ENCODE peak calls at places on chromosome 17, in eight cellular contexts. S is ascending aorta, X is PC-3, L is small intestine, U is heart right ventricle, R is endothelial cell of umbilical vein, G is AG04450, V is HCT116. J is an unnamed sample.

GRCh38 chr17:64500923-64501765 is 4.3 kb upstream of the POLG2 start:
- DNase-seq in S (no peak), X (no peak), L (no peak), U (no peak), R (no peak), G (no peak), V (no peak), J (no peak)

GRCh38 chr17:49817993-49818392 is 29.5 kb downstream of the KAT7 start:
- DNase-seq in S (no peak), X (no peak), L (no peak), U (no peak), R (no peak), G (no peak), V (no peak), J (no peak)

GRCh38 chr17:81471804-81472456 is 40.7 kb downstream of the ACTG1 start:
- DNase-seq in S (no peak), X (no peak), L (peak), U (no peak), R (peak), G (no peak), V (peak), J (peak)

GRCh38 chr17:43556292-43556691 is 10.2 kb upstream of the ETV4 start:
- DNase-seq in S (no peak), X (peak), L (peak), U (no peak), R (no peak), G (no peak), V (no peak), J (peak)

GRCh38 chr17:73359987-73360410 is 48.2 kb upstream of the CDC42EP4 start:
- DNase-seq in S (no peak), X (peak), L (peak), U (no peak), R (no peak), G (no peak), V (peak), J (no peak)

GRCh38 chr17:83202002-83203000 is 122.9 kb downstream of the METRNL start:
- DNase-seq in S (peak), X (no peak), L (no peak), U (peak), R (no peak), G (no peak), V (no peak), J (no peak)

GRCh38 chr17:61543786-61544415 is 47.1 kb downstream of the NACA2 start:
- DNase-seq in S (no peak), X (no peak), L (no peak), U (no peak), R (no peak), G (no peak), V (no peak), J (no peak)

GRCh38 chr17:65886240-65886639 is 305.7 kb downstream of the CEP112 start:
- DNase-seq in S (no peak), X (no peak), L (no peak), U (no peak), R (no peak), G (no peak), V (no peak), J (peak)

GRCh38 chr17:76272541-76273434 is 7.6 kb downstream of the UBALD2 start:
- DNase-seq in S (no peak), X (no peak), L (no peak), U (no peak), R (no peak), G (no peak), V (no peak), J (no peak)

GRCh38 chr17:76271669-76272540 is 6.8 kb downstream of the UBALD2 start:
- DNase-seq in S (no peak), X (no peak), L (peak), U (no peak), R (peak), G (no peak), V (no peak), J (no peak)

GRCh38 chr17:76274559-76274956 is 9.4 kb downstream of the UBALD2 start:
- DNase-seq in S (no peak), X (no peak), L (no peak), U (no peak), R (no peak), G (no peak), V (no peak), J (no peak)

GRCh38 chr17:76273923-76274558 is 8.9 kb downstream of the UBALD2 start:
- DNase-seq in S (no peak), X (no peak), L (no peak), U (no peak), R (no peak), G (no peak), V (no peak), J (no peak)

DNA sequence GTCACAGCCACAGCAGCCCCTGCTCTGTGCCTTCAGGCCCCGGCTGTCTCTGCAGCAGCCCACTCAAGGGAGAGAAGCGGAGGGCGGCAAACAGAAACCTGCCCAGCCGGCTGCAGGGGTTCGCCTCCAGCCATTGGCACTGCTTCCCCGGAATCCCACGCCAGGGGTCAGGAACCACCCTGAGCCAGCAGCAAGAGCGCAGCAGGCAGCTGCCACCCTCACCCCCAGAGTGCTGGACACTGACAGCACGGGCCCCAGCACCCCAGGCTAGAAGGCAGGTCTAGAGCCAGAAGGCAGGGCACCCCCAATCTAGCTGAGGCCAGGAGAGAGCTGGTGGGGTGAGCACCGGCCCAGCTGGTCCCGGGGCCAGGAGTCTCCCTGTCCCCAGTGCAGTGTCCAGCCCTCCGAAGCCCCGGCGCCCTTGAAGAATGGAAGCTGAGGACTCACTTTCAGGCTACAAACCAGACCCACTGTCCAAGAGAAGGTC is 8.3 kb downstream of the UBALD2 start:
- DNase-seq in S (no peak), X (no peak), L (no peak), U (no peak), R (no peak), G (no peak), V (no peak), J (no peak)
- H3K27ac ChIP-seq in S (no peak), X (no peak), L (peak), U (no peak), R (no peak), G (no peak), V (no peak), J (no peak)

DNA sequence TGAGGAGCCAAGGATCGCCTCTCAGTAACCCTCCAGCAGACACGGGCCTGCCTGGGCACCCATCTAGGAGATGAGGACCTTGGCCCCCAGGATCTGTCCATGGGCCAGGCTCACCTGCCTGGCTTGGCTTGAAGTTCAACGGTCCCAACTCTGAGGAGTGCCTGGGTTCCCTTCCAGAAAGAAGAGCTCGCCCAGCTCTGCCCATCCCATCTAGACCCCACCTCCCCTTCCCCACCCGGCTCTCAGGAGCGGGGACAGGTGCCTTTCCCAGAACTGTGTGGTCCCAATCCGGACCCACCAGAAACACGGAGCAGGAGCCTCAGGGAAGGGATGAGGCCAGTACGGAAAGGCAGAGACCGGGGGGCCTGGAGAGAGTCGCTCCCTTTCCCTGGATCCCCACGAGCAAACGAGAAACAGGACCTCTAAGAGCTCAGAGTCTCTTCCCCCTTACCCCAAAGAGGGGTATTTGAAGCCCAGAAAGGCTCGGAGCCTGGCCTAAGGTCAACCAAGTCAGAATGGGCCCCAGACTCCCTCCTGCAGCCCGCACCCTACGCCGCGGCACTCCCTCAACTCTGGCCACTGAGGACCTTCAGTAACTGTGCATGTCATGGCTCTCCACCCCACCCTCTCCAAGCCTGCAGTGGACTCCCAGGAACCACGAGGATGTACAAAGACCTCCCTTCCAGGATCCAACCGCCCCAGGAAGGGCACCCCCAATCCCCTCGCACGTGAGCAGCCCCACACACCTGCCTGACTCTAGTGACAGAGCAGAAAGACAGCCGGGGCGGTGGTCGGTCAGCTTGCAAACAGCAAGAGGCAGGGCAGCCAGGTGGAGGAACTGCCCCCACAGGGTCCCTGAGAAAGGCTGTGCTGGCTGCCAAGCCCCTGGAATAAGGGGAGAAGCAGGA is 5.4 kb downstream of the CLUH start:
- DNase-seq in S (no peak), X (no peak), L (no peak), U (no peak), R (no peak), G (no peak), V (no peak), J (no peak)
- H3K4me3 ChIP-seq in S (no peak), X (no peak), L (no peak), U (peak), R (no peak), G (no peak), V (no peak), J (no peak)

DNA sequence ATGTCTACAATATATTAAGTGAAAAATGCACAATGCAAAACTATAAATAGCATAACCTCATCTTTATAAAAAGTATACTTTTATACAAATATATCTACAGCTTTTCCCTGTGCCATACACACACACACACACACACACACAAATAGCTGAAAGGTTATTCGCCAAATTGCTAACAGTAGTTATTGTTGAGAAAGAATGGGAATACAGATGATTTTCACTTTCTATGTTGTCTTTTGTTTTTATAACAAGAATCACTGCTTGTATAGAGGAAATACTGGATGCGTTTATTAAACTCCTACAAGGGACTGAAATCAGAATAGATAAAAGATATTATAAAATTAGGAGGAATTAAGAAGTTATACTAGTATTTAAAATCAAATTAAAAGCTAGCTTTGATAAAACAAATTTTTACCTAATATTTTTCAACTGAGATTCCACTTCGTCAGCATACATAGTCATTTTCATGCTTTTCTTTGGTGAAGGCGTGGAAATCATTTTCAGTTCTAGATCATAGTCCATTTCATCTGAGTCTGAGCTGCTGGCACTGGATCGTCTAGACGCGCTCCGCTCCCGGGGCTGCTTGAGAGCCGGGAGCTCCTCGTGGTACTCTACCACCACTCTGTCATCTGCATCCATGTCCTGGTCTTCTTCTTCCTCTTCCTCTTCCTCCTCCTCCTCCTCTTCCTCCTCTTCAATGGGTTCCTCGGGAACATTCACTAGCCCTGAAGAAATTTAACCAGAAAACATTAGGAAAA is 17.0 kb upstream of the ITGAE start:
- DNase-seq in S (no peak), X (no peak), L (no peak), U (no peak), R (no peak), G (no peak), V (no peak), J (no peak)
- H3K27ac ChIP-seq in S (no peak), X (peak), L (no peak), U (peak), R (peak), G (no peak), V (no peak), J (no peak)

GRCh38 chr17:1031711-1032110 is 34.8 kb downstream of the TIMM22 start:
- DNase-seq in S (peak), X (no peak), L (no peak), U (peak), R (no peak), G (no peak), V (no peak), J (peak)
- H3K4me3 ChIP-seq in S (peak), X (no peak), L (no peak), U (peak), R (no peak), G (peak), V (no peak), J (no peak)

GRCh38 chr17:47192549-47192948 is 3.5 kb upstream of the CDC27 start:
- DNase-seq in S (no peak), X (no peak), L (no peak), U (no peak), R (no peak), G (no peak), V (no peak), J (no peak)
- H3K27ac ChIP-seq in S (no peak), X (no peak), L (no peak), U (no peak), R (no peak), G (no peak), V (no peak), J (no peak)

DNA sequence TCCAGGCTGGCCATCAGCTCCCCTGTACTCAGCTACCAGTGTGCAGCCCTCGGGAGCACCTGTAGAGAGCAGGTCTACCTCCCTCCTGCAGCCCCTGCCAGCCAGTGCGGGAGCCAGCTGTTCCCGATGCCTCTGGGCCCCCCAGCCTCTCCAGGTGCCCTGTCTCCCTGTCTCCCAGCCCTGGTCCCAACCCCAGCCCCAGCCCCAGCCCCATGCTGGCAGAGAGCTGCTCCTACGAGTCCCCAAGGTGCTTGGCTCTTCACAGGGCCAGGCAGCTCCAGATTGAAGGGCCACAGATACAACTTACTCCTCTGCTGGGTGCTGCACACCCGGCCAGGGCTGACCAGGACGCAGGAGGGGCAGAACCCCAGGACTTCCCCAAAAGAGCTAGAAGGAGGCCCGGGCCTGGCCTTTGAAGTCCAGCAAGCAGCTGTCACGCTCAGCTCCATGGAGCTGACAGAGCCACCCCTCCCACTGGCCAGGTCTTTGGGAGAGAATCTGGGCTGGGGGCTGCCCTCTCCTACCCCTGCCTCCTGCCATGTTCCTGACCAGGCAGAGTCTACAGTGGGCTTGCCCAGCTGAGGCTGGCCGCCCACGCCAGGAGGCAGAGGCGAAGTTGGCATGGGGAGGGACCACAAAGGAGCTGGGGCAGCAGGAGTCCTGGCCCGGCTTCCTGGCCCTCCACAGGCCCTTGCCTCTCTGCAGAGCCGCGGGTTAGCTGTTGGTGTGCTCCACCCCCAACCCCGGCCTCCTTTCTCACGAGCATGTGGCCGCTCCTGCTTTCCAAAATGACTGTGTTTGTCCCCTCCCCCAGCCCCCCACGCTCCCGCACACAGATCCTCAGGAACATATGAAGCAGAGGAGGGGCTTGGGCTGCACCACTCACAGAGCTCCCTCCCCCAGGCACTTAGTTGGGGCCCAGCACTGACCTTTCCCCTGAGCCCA is 9.4 kb upstream of the ADAM11 start:
- DNase-seq in S (no peak), X (no peak), L (no peak), U (no peak), R (no peak), G (no peak), V (no peak), J (no peak)
- H3K4me3 ChIP-seq in S (peak), X (no peak), L (no peak), U (no peak), R (no peak), G (no peak), V (no peak), J (no peak)

DNA sequence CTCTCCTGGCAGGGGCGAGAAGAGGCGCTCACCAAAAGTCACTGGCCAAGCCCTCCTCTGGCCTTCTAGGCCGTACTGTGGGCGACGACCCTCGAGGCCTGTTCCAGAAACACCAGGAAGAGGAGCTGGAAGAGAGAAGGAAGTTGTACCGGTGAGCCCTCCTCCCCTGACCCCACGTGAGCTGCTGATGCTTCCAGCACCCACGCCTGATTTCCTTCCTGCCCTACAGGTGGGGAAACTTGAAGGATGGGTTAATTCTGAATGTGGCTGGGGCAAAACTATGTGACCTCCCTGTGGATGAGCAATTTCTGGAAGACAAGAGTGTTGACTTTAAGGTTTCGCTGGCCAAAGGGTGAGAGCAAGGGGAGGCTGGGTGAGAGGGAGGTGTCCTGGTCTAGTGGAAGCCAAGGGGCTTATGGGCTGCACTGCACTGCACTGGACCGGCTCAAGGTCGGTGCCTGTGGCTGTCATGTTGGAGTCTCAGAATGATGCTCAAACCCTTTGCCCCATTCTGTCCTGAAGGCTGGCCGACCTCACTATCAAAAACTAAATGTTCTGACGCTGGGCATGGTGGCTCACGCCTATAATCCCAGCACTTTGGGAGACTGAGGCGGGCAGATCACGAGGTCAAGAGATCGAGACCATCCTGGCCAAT is 6.2 kb downstream of the C17orf100 start:
- DNase-seq in S (no peak), X (no peak), L (no peak), U (no peak), R (no peak), G (no peak), V (no peak), J (no peak)
- H3K27ac ChIP-seq in S (no peak), X (no peak), L (no peak), U (no peak), R (no peak), G (no peak), V (no peak), J (no peak)

J was measured in fibroblast of lung.